ENCODE peak calls at places on chromosomes 12 and 14, in six cellular contexts. I is K562, V is GM12891, N is H1, U is HepG2, T is GM12878. O is an unnamed sample.

GRCh38 chr12:2183556-2184541 is 131.1 kb downstream of the CACNA1C start:
- DNase-seq in U (peak; percentile 11), I (no peak), V (no peak), T (no peak), N (no peak), O (no peak)

GRCh38 chr12:58269476-58269875 is 328.1 kb downstream of the ATP23 start:
- DNase-seq in U (no peak), T (no peak), N (no peak), I (no peak), V (no peak), O (no peak)

GRCh38 chr12:119229837-119230236 is 51.1 kb downstream of the HSPB8 start:
- DNase-seq in N (no peak), I (peak; percentile 59), U (peak; percentile 55), V (no peak), T (no peak), O (no peak)

GRCh38 chr12:1532796-1533195 is 61.6 kb downstream of the FBXL14 start:
- DNase-seq in T (no peak), U (no peak), V (no peak), N (no peak), I (no peak), O (no peak)

GRCh38 chr12:66403746-66404145 is 101.5 kb downstream of the HELB start:
- DNase-seq in U (no peak), N (no peak), V (no peak), T (no peak), I (no peak), O (no peak)

GRCh38 chr14:56996721-56997399 is 186.6 kb upstream of the OTX2 start:
- DNase-seq in V (no peak), I (no peak), T (no peak), U (no peak), N (no peak), O (no peak)

GRCh38 chr14:77107228-77107627 is 9.2 kb downstream of the CIPC start:
- DNase-seq in T (no peak), I (no peak), U (no peak), V (no peak), N (no peak), O (no peak)

GRCh38 chr14:103091041-103091882 is 3.3 kb upstream of the EXOC3L4 start:
- DNase-seq in U (no peak), I (peak; percentile 81), T (no peak), V (peak; percentile 98), N (peak; percentile 76), O (peak; percentile 99)

GRCh38 chr14:85599939-85600338 is 70.0 kb downstream of the FLRT2 start:
- DNase-seq in U (no peak), T (no peak), V (no peak), N (no peak), I (no peak), O (no peak)

GRCh38 chr14:87837306-87837705 is 155.7 kb downstream of the GALC start:
- DNase-seq in N (no peak), V (no peak), T (no peak), I (no peak), U (no peak), O (no peak)

GRCh38 chr12:30953257-30953656 is 26.7 kb downstream of the TSPAN11 start:
- DNase-seq in U (no peak), V (no peak), N (no peak), I (no peak), T (no peak), O (no peak)

GRCh38 chr12:92556622-92557421 is 146.0 kb upstream of the PLEKHG7 start:
- DNase-seq in N (no peak), U (no peak), I (no peak), V (no peak), T (no peak), O (no peak)

GRCh38 chr12:121778567-121779421 is 14.7 kb downstream of the RHOF start:
- DNase-seq in U (no peak), T (no peak), V (no peak), I (no peak), N (no peak), O (no peak)

GRCh38 chr12:124411291-124411878 is 116.5 kb downstream of the RFLNA start:
- DNase-seq in N (no peak), T (no peak), I (no peak), U (no peak), V (no peak), O (no peak)

GRCh38 chr12:112370868-112371510 is 11.2 kb downstream of the HECTD4 start:
- DNase-seq in N (no peak), T (no peak), I (no peak), V (no peak), U (peak; percentile 39), O (no peak)

GRCh38 chr12:15670756-15671155 is 118.4 kb downstream of the EPS8 start:
- DNase-seq in T (no peak), V (no peak), N (no peak), U (no peak), I (no peak), O (no peak)
- TF ChIP-seq TAF1 in T (no peak), V (no peak), N (no peak), U (no peak), I (no peak), O (no peak)

GRCh38 chr12:76558684-76559276 is 791 bp downstream of the OSBPL8 start:
- DNase-seq in U (peak; percentile 27), I (peak; percentile 73), T (no peak), N (no peak), V (peak; percentile 13), O (peak; percentile 13)

GRCh38 chr12:76563061-76563460 is 3.5 kb upstream of the OSBPL8 start:
- DNase-seq in U (no peak), T (no peak), V (no peak), N (no peak), I (no peak), O (no peak)

GRCh38 chr12:76562158-76562557 is 2.6 kb upstream of the OSBPL8 start:
- DNase-seq in I (no peak), N (no peak), T (no peak), V (no peak), U (no peak), O (no peak)

GRCh38 chr12:76559277-76560082 is at the start of gene OSBPL8:
- DNase-seq in N (peak; percentile 97), I (peak; percentile 98), U (peak; percentile 89), T (peak; percentile 71), V (peak; percentile 75), O (peak; percentile 67)

DNA sequence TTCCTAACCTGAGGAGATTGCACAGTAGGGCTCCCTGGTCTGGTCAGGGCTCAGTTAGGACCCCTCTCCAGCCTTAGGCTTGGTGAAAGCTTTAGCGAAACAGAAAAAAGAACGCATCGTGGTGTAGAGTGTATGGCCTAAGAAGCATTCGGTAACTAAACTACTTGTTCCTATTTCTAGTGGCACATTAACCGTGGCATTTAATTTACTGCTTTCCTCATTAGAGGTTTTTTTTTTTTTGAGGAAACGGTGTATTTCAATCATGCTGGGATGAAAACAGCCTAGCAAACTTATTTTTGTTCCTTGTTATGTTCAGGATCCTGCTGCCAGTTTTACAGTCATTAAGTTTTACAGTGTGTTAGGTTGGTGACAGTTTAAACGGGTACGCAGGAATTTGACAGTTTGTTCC is 516 bp upstream of the OSBPL8 start:
- DNase-seq in N (no peak), I (no peak), V (no peak), T (no peak), U (no peak), O (no peak)
- TF ChIP-seq POLR2A in N (no peak), I (no peak), V (no peak), T (no peak), U (no peak), O (no peak)

GRCh38 chr12:107012736-107013425 is 25.9 kb upstream of the MTERF2 start:
- DNase-seq in I (no peak), V (no peak), N (no peak), T (no peak), U (no peak), O (no peak)

GRCh38 chr12:107011519-107011918 is 24.6 kb upstream of the MTERF2 start:
- DNase-seq in T (no peak), U (no peak), N (no peak), I (no peak), V (no peak), O (no peak)

GRCh38 chr12:107007421-107007820 is 20.5 kb upstream of the MTERF2 start:
- DNase-seq in V (no peak), U (no peak), T (no peak), I (no peak), N (no peak), O (no peak)
- TF ChIP-seq TAF1 in V (no peak), U (no peak), T (no peak), I (no peak), N (no peak), O (no peak)

DNA sequence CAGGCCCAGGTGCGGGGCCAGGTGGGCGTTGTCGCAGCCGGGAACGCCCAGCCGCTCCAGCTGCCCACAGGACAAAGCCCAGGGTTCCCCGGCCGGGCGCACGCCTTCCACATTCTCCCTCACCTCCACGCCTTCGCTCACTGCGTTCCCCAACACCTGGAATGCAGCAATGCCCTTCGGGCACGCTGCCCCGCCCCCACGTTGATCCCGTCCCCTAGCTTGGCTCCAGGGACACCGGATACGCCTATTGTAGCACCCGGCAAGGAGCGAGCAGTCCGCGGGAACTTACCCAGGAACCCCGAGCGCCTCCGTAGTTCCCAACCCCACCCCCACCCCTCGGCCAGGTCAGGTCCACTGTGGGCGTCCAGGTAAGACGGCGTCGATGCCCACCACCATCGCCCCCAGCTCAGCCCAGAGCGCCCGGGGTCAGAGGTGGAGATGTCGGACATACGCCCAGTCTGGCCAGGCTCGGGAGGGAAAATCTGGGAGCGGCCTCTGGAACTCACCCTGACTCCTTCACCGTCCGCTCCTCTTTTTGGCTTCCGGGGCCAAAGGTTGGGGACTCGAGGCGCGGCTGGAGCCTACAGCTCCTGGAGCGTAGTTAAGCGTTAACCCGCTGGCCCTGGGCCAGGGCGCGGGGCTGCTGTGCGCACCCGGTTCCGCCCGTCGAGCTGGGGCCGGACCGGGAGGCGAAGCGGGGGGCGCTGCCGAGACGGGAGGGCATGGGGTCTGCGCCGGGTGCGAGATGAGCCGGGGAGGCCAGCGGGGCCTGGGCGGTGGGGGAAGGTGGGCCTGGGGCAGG is 600 bp upstream of the CEP170B start:
- DNase-seq in V (no peak), N (peak; percentile 86), T (no peak), U (peak; percentile 85), I (peak; percentile 40), O (peak; percentile 46)
- TF ChIP-seq POLR2A in V (no peak), N (no peak), T (no peak), U (peak; percentile 51), I (no peak), O (no peak)

DNA sequence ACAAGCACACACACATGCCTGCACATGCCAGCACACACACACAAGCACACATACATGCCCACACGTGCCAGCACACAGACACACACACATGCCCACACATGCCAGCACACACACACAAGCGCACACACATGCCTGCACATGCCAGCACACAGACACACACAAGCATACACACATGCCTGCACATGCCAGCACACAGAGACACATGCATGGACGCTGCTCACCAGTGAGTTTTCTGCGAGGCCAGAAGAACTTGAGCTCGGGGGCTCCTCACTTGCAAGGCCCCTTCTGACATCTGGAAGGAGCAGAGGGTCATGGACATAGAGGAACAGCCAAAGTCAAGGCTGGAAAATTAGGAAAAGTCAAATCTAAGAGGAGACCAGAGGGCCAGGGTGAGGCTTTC is 61.2 kb upstream of the BCL11B start:
- DNase-seq in T (no peak), I (no peak), V (no peak), N (no peak), U (no peak), O (no peak)
- TF ChIP-seq TAF1 in T (no peak), I (no peak), V (no peak), N (no peak), U (no peak), O (no peak)

O was measured in GM12892.